ENCODE peak calls at places on chromosomes 2 and 18, in five cellular contexts. K is NCI-H345, F is fibroblast of mammary gland, Q is EH, P is pons. U is an unnamed sample.

GRCh38 chr2:52572469-52572894 is 1195.1 kb upstream of the CHAC2 start:
- DNase-seq in P (no peak), K (no peak), Q (no peak), F (no peak), U (no peak)

GRCh38 chr2:64036343-64036742 is 17.1 kb upstream of the VPS54 start:
- DNase-seq in K (no peak), P (no peak), F (peak; percentile 86), Q (peak; percentile 74), U (no peak)

GRCh38 chr18:1917546-1917945 is 653.8 kb downstream of the METTL4 start:
- DNase-seq in Q (no peak), K (no peak), P (no peak), F (no peak), U (no peak)

GRCh38 chr2:71700041-71700879 is 246.9 kb downstream of the DYSF start:
- DNase-seq in F (no peak), P (no peak), Q (no peak), K (peak; percentile 37), U (no peak)

GRCh38 chr18:10015941-10016819 is 102.4 kb downstream of the VAPA start:
- DNase-seq in P (peak; percentile 38), F (peak; percentile 97), K (peak; percentile 4), Q (peak; percentile 99), U (no peak)

GRCh38 chr2:138600732-138601437 is 99.3 kb downstream of the SPOPL start:
- DNase-seq in F (peak; percentile 21), P (no peak), Q (peak; percentile 4), K (no peak), U (no peak)

GRCh38 chr2:157261199-157261782 is 3.8 kb downstream of the GALNT5 start:
- DNase-seq in Q (peak; percentile 69), K (peak; percentile 9), P (no peak), F (peak; percentile 78), U (no peak)

GRCh38 chr2:239589270-239589825 is 188.5 kb upstream of the HDAC4 start:
- DNase-seq in Q (no peak), K (no peak), F (no peak), P (no peak), U (no peak)

GRCh38 chr2:63735931-63736820 is 105.5 kb upstream of the UGP2 start:
- DNase-seq in F (peak; percentile 78), P (no peak), Q (peak; percentile 62), K (no peak), U (no peak)

GRCh38 chr2:149006883-149007543 is 31.5 kb upstream of the LYPD6B start:
- DNase-seq in P (no peak), F (no peak), Q (no peak), K (no peak), U (no peak)

GRCh38 chr2:163044116-163044515 is 205.5 kb upstream of the KCNH7 start:
- DNase-seq in F (no peak), Q (no peak), K (peak; percentile 36), P (no peak), U (no peak)

GRCh38 chr2:200810252-200810650 is 1.5 kb upstream of the BZW1 start:
- DNase-seq in Q (peak; percentile 88), P (peak; percentile 9), F (peak; percentile 93), K (no peak), U (no peak)

GRCh38 chr2:30981519-30981918 is 156.7 kb downstream of the GALNT14 start:
- DNase-seq in F (no peak), P (no peak), Q (no peak), K (no peak), U (no peak)

GRCh38 chr2:65146067-65146466 is 16.2 kb upstream of the RAB1A start:
- DNase-seq in P (no peak), K (no peak), Q (no peak), F (no peak), U (no peak)

GRCh38 chr2:85890522-85891176 is 1.9 kb upstream of the ST3GAL5 start:
- DNase-seq in F (no peak), K (no peak), P (peak; percentile 84), Q (no peak), U (peak; percentile 45)

GRCh38 chr2:129758461-129759185 is 220.8 kb upstream of the RAB6C start:
- DNase-seq in P (peak; percentile 61), K (no peak), F (no peak), Q (no peak), U (peak; percentile 35)

U was measured in midbrain.